ENCODE peak calls at places on chromosome 4, in six cellular contexts. K is stomach; S is fibroblast of lung; C is CD8-positive, alpha-beta T cell; T is body of pancreas; Y is astrocyte. A is an unnamed sample.

GRCh38 chr4:53021709-53022108 is 159.6 kb downstream of the RASL11B start:
- DNase-seq in S (no peak), K (no peak), T (no peak), Y (no peak), C (no peak), A (no peak)

GRCh38 chr4:76987153-76987562 is 37.6 kb downstream of the SEPTIN11 start:
- DNase-seq in K (peak), C (no peak), Y (peak), S (peak), T (peak), A (no peak)

GRCh38 chr4:165834116-165834515 is 38.9 kb upstream of the TLL1 start:
- DNase-seq in Y (no peak), T (no peak), K (no peak), C (no peak), S (no peak), A (no peak)

GRCh38 chr4:83285022-83285387 is 407 bp upstream of the COQ2 start:
- DNase-seq in S (peak), Y (peak), T (no peak), K (no peak), C (no peak), A (no peak)

GRCh38 chr4:151436093-151436518 is 27.1 kb downstream of the FHIP1A start:
- DNase-seq in Y (peak), T (no peak), S (peak), C (no peak), K (no peak), A (no peak)

GRCh38 chr4:5084911-5085475 is 33.7 kb downstream of the STK32B start:
- DNase-seq in S (peak), C (no peak), T (no peak), Y (peak), K (no peak), A (no peak)

GRCh38 chr4:25928956-25929336 is 14.9 kb downstream of the SMIM20 start:
- DNase-seq in S (peak), Y (peak), T (no peak), C (no peak), K (no peak), A (no peak)

GRCh38 chr4:84606645-84607044 is 23.7 kb downstream of the CDS1 start:
- DNase-seq in Y (no peak), K (no peak), S (no peak), C (no peak), T (no peak), A (no peak)

GRCh38 chr4:25702848-25703247 is 47.2 kb downstream of the SLC34A2 start:
- DNase-seq in Y (peak), S (peak), T (no peak), K (no peak), C (no peak), A (no peak)

GRCh38 chr4:47640911-47641310 is 155.8 kb downstream of the ATP10D start:
- DNase-seq in S (peak), C (no peak), T (no peak), Y (peak), K (no peak), A (no peak)

GRCh38 chr4:127601029-127601428 is 31.7 kb upstream of the INTU start:
- DNase-seq in C (no peak), S (peak), T (no peak), K (no peak), Y (peak), A (no peak)

GRCh38 chr4:126440297-126440696 is 1125.5 kb downstream of the FAT4 start:
- DNase-seq in T (no peak), C (no peak), S (no peak), Y (no peak), K (no peak), A (no peak)

GRCh38 chr4:83852085-83852451 is 316.2 kb downstream of the GPAT3 start:
- DNase-seq in Y (peak), K (no peak), C (no peak), T (no peak), S (peak), A (no peak)

DNA sequence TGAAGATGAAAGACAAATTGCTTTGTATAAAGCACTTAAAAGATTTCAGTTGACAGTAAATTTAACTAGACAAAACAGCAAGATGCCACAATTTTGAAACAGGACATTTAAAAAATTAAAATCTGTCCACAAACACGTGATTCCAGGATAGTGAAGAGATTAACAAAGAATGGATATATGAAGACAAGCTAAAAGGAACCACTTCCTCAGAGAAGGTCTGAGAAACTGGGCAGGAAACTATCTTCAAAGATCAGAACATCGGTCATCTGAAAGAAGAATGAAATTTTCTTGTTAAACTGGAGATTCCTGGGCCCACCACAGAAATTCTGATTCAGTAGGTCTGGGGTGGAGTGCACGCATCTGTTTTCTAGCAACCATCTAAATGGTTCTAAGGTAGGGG is 1.4 kb downstream of the RWDD4 start:
- DNase-seq in Y (no peak), K (no peak), C (no peak), S (peak), T (no peak), A (no peak)
- H3K4me3 ChIP-seq in Y (peak), K (no peak), C (no peak), S (peak), T (no peak), A (no peak)

DNA sequence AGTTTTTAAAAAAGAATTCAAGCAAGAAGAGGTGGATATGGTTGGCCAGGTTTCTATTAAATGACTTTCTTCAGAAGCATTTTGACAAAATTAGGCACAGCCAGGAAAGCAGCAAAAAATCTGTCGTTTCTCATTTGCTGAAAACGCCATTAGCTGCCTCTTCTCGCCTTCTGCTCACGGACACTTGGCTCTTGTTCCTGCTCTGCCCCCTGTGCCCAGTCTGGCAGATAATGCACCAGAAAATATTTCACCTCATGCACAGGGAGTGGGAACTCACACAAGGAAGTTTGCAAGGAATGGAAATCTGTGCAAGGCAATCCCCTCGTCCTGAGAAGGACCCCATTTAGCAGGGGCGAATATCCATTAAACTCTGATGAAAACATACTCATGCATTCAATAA is 260.0 kb downstream of the PACRGL start:
- DNase-seq in C (no peak), K (no peak), T (no peak), S (no peak), Y (no peak), A (no peak)
- TF ChIP-seq CTCF in C (no peak), K (no peak), T (no peak), S (no peak), Y (no peak), A (no peak)

DNA sequence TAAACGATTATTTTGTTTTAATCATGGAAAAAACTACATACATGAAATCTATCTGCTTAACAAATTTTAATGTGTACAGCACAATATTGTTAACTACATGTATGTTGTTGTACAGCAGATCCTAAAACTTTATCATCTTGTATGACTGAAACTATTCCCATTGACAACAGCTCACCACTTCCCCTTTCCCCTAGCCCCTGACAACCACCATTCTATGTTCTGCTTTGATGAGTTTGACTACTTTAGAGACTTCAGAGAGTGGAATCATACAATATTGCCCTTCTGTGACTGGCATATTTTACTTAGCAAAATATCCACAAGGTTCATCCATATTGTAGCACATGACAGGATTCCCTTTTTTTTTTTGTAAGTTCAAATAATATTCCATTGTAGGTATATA is 185.9 kb downstream of the CFAP299 start:
- DNase-seq in T (no peak), S (no peak), C (no peak), Y (no peak), K (no peak), A (no peak)
- H3K4me3 ChIP-seq in T (no peak), S (no peak), C (no peak), Y (no peak), K (no peak), A (no peak)

GRCh38 chr4:94076498-94076897 is 131.2 kb upstream of the SMARCAD1 start:
- DNase-seq in K (no peak), Y (no peak), S (no peak), T (no peak), C (no peak), A (no peak)
- TF ChIP-seq CTCF in K (no peak), Y (no peak), S (no peak), T (no peak), C (no peak), A (no peak)

DNA sequence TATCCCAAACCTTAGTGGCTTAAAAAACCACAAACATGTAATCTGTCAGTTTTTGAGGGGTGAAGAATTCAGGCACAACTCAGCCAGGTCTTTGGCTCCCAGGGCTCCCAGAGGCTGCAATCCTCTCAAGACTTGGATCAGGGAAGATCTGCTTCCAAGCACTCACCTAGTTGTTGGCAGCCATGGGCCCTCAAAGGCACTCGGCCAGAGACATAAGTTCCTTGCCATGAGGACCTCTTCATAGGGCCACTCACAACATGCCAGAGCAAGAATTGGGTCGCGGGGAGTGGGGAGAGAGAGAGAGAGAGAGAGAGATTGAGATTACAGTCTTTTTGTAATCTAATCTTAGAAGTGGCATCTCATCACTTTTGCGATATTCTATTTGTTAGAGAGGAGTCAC is 77.1 kb upstream of the TBC1D9 start:
- DNase-seq in C (no peak), T (no peak), Y (no peak), S (no peak), K (no peak), A (no peak)
- H3K4me3 ChIP-seq in C (no peak), T (no peak), Y (no peak), S (no peak), K (no peak), A (no peak)

GRCh38 chr4:155761047-155761446 is 2.2 kb downstream of the GUCY1B1 start:
- DNase-seq in S (no peak), K (no peak), Y (no peak), T (no peak), C (no peak), A (no peak)

GRCh38 chr4:155761916-155762315 is 3.1 kb downstream of the GUCY1B1 start:
- DNase-seq in S (no peak), Y (no peak), T (no peak), K (no peak), C (no peak), A (no peak)

GRCh38 chr4:155759372-155760252 is 791 bp downstream of the GUCY1B1 start:
- DNase-seq in Y (no peak), K (peak), C (no peak), T (peak), S (peak), A (peak)

GRCh38 chr4:155757745-155758265 is 1.0 kb upstream of the GUCY1B1 start:
- DNase-seq in C (no peak), Y (no peak), T (no peak), K (no peak), S (no peak), A (no peak)

DNA sequence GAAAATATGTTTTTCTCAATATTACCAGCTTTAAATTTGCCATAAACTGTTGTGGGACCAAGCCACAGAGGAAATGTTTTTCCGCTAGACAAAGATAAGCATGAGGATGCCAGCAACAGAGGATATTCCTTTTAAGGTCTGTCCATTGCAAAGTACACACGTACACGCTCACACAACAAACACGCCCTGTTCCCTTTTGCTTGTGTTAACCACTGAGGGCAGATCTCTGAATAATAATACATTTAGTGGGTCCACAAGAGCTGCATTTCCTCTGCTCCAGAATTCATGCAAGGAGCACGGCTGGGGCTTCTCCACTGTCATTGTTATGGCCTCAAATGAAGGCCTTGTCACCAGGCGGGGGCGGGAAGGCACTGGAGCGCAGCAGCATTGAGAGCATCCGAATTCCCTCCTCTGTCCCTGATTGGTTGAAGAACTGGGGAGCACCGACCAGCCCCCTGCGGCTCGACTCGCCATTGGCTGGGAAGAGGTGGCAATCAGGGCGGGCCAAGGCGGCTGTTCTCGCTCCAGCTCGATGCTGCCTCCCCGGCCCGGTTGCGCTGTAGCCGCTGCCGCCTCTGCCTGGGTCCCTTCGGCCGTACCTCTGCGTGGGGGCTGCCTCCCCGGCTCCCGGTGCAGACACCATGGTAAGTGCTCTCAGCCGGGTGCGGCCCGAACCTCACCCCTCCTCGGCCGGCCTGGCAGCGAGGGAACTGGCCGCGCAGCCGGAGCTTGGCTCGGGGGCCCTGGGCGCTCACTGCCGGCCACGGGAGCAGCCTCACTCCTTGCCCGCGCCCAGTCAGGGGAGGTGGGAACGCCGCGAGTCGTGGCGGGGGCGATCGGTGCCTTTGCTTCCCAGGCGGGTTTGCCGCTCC is at the start of gene GUCY1B1:
- DNase-seq in Y (peak), C (peak), T (peak), K (peak), S (peak), A (peak)
- TF ChIP-seq CTCF in Y (no peak), C (no peak), T (peak), K (peak), S (peak), A (no peak)

DNA sequence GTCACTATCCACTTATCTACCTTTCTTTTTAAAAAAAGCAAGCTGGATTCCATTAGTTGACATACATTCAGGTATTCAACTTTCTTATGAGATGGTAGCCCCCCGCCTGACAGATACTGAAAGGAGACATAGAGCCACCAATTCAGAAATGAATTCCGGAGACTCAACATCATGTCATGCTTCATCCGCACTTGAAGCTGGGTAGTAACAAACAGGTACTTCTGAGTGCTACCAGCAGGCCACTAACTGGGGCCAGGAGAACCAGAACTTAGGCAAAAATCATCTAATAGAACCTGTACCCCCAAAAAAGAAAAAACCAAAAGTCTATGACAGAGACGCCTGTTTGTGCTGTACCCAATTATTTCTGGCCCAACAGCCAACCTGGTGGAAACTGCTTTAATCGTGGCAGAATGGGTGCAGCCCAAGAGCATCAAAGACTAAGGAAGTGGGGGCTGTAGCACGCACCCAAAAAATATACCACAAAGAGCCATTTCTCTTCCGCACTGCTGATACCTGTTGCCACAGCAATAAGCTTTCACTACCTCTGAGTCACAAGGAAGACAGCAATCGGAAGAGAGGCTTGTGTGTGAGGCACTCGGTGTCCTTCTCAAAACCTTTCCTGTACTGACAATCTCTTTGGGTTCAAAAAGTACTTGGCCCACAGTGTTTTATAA is 84.8 kb downstream of the AFAP1 start:
- DNase-seq in S (peak), K (no peak), C (peak), T (no peak), Y (peak), A (no peak)
- H3K4me3 ChIP-seq in S (no peak), K (no peak), C (no peak), T (no peak), Y (no peak), A (no peak)

GRCh38 chr4:178953447-178954120 is 1511.3 kb upstream of the AGA start:
- DNase-seq in S (no peak), C (no peak), Y (no peak), T (no peak), K (no peak), A (no peak)

GRCh38 chr4:178963646-178964045 is 1521.4 kb upstream of the AGA start:
- DNase-seq in K (no peak), C (no peak), Y (no peak), S (no peak), T (no peak), A (no peak)

GRCh38 chr4:178955614-178956013 is 1513.4 kb upstream of the AGA start:
- DNase-seq in S (no peak), T (no peak), Y (no peak), K (no peak), C (no peak), A (no peak)

GRCh38 chr4:178958725-178959440 is 1516.6 kb upstream of the AGA start:
- DNase-seq in K (no peak), S (no peak), T (no peak), C (no peak), Y (no peak), A (no peak)
- TF ChIP-seq CTCF in K (no peak), S (no peak), T (no peak), C (no peak), Y (no peak), A (no peak)